ENCODE peak calls at places on chromosome 9, in five cellular contexts. J is neuronal stem cell, S is H9, L is H1, P is trophoblast cell. H is an unnamed sample.

GRCh38 chr9:41229408-41230401 is 40.6 kb upstream of the ZNG1F start:
- DNase-seq in J (no peak), S (peak), L (no peak), P (peak), H (peak)

GRCh38 chr9:105205787-105206511 is 38.5 kb upstream of the SLC44A1 start:
- DNase-seq in J (no peak), S (no peak), L (no peak), P (peak), H (no peak)

GRCh38 chr9:126347911-126348760 is 21.5 kb downstream of the MVB12B start:
- DNase-seq in J (no peak), S (peak), L (no peak), P (peak), H (no peak)

GRCh38 chr9:29656641-29657406 is 2083.5 kb upstream of the C9orf72 start:
- DNase-seq in J (no peak), S (no peak), L (no peak), P (no peak), H (no peak)

GRCh38 chr9:117957267-117957666 is 253.1 kb downstream of the TLR4 start:
- DNase-seq in J (no peak), S (no peak), L (no peak), P (no peak), H (no peak)

GRCh38 chr9:37747271-37747753 is 6.3 kb upstream of the TRMT10B start:
- DNase-seq in J (peak), S (peak), L (no peak), P (peak), H (peak)

GRCh38 chr9:78158286-78158685 is 77.6 kb upstream of the CEP78 start:
- DNase-seq in J (no peak), S (no peak), L (no peak), P (peak), H (no peak)

GRCh38 chr9:86122309-86122708 is 23.0 kb upstream of the GOLM1 start:
- DNase-seq in J (no peak), S (peak), L (no peak), P (no peak), H (no peak)

GRCh38 chr9:20255052-20255451 is 367.2 kb downstream of the MLLT3 start:
- DNase-seq in J (no peak), S (no peak), L (no peak), P (no peak), H (no peak)

GRCh38 chr9:17614929-17615328 is 36.1 kb downstream of the SH3GL2 start:
- DNase-seq in J (no peak), S (no peak), L (no peak), P (no peak), H (no peak)

GRCh38 chr9:107856633-107857032 is 367.1 kb upstream of the KLF4 start:
- DNase-seq in J (no peak), S (no peak), L (no peak), P (no peak), H (no peak)

DNA sequence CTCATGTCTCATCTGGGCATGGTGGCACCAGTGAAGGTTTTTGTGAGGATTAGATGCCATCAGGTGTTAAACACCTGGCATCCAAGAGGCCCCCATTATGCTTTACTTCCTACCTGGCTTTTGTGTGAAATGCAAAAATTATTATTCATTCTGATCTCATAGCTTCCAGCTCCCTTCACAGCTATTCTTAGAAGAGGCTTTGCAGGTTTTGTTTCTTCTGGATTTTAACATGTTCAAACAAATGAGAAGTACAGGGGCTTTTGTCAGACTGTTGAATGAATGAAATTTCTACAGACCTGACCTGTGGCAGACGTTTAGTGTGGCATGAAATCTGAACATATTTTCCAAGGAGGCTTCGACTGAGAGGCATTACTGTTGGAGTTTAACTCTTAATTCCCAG is 14.3 kb upstream of the CORO2A start:
- DNase-seq in J (no peak), S (no peak), L (no peak), P (no peak), H (no peak)
- H2BK12ac ChIP-seq in J (no peak), S (no peak), L (no peak), P (no peak), H (no peak)

GRCh38 chr9:100813871-100814270 is 214.7 kb upstream of the PLPPR1 start:
- DNase-seq in J (no peak), S (no peak), L (no peak), P (no peak), H (no peak)
- H3K4ac ChIP-seq in J (no peak), S (no peak), L (no peak), P (no peak), H (no peak)

GRCh38 chr9:14104501-14104900 is 209.4 kb downstream of the NFIB start:
- DNase-seq in J (no peak), S (no peak), L (no peak), P (no peak), H (no peak)

GRCh38 chr9:14107977-14108376 is 206.0 kb downstream of the NFIB start:
- DNase-seq in J (no peak), S (no peak), L (no peak), P (peak), H (no peak)

GRCh38 chr9:14107495-14107894 is 206.4 kb downstream of the NFIB start:
- DNase-seq in J (no peak), S (no peak), L (no peak), P (no peak), H (no peak)

GRCh38 chr9:14103115-14103514 is 210.8 kb downstream of the NFIB start:
- DNase-seq in J (no peak), S (no peak), L (no peak), P (no peak), H (peak)

GRCh38 chr9:14106699-14107098 is 207.2 kb downstream of the NFIB start:
- DNase-seq in J (no peak), S (no peak), L (no peak), P (no peak), H (no peak)
- H3K14ac ChIP-seq in J (no peak), S (no peak), L (no peak), P (no peak), H (no peak)

GRCh38 chr9:100730126-100730525 is 152.2 kb downstream of the CAVIN4 start:
- DNase-seq in J (no peak), S (no peak), L (no peak), P (no peak), H (no peak)
- H2BK12ac ChIP-seq in J (no peak), S (no peak), L (no peak), P (no peak), H (no peak)

GRCh38 chr9:128127568-128127989 is at the start of gene PTGES2:
- DNase-seq in J (peak), S (no peak), L (no peak), P (peak), H (peak)
- H3K4ac ChIP-seq in J (peak), S (no peak), L (peak), P (peak), H (peak)

GRCh38 chr9:129701054-129701453 is 35.6 kb downstream of the PRRX2 start:
- DNase-seq in J (no peak), S (no peak), L (no peak), P (no peak), H (no peak)
- H3K14ac ChIP-seq in J (no peak), S (no peak), L (no peak), P (no peak), H (no peak)

H was measured in mesenchymal stem cell.